ENCODE peak calls at places on chromosomes 3 and 15, in six cellular contexts. One of them, this sample, is unnamed. For H3K4me1, the result is how much of the 10 kb centered on the place peaks cover.

GRCh38 chr3:33167716-33168339 is 50.8 kb downstream of the SUSD5 start:
- DNase-seq in breast epithelium: no peak
- DNase-seq in psoas muscle: no peak
- DNase-seq in kidney: no peak
- DNase-seq in uterus: no peak
- DNase-seq in CD4-positive, CD25-positive, alpha-beta regulatory T cell: no peak
- DNase-seq in this sample: no peak

GRCh38 chr15:39242345-39242744 is 338.5 kb upstream of the THBS1 start:
- DNase-seq in breast epithelium: no peak
- DNase-seq in psoas muscle: no peak
- DNase-seq in kidney: no peak
- DNase-seq in uterus: no peak
- DNase-seq in CD4-positive, CD25-positive, alpha-beta regulatory T cell: no peak
- DNase-seq in this sample: no peak

GRCh38 chr3:34102290-34102689 is 303.9 kb downstream of the PDCD6IP start:
- DNase-seq in breast epithelium: no peak
- DNase-seq in psoas muscle: no peak
- DNase-seq in kidney: no peak
- DNase-seq in uterus: no peak
- DNase-seq in CD4-positive, CD25-positive, alpha-beta regulatory T cell: no peak
- DNase-seq in this sample: no peak

GRCh38 chr15:56978898-56979662 is 60.6 kb downstream of the TCF12 start:
- DNase-seq in breast epithelium: no peak
- DNase-seq in psoas muscle: no peak
- DNase-seq in kidney: no peak
- DNase-seq in uterus: no peak
- DNase-seq in CD4-positive, CD25-positive, alpha-beta regulatory T cell: no peak
- DNase-seq in this sample: peak

GRCh38 chr3:86814918-86815655 is 175.9 kb downstream of the VGLL3 start:
- DNase-seq in breast epithelium: no peak
- DNase-seq in psoas muscle: no peak
- DNase-seq in kidney: no peak
- DNase-seq in uterus: no peak
- DNase-seq in CD4-positive, CD25-positive, alpha-beta regulatory T cell: no peak
- DNase-seq in this sample: no peak

GRCh38 chr3:186362988-186363387 is 954 bp upstream of the DGKG start:
- DNase-seq in breast epithelium: no peak
- DNase-seq in psoas muscle: no peak
- DNase-seq in kidney: no peak
- DNase-seq in uterus: no peak
- DNase-seq in CD4-positive, CD25-positive, alpha-beta regulatory T cell: no peak
- DNase-seq in this sample: no peak

GRCh38 chr15:78570710-78571109 is 5.4 kb downstream of the CHRNA5 start:
- DNase-seq in breast epithelium: no peak
- DNase-seq in psoas muscle: no peak
- DNase-seq in kidney: no peak
- DNase-seq in uterus: no peak
- DNase-seq in CD4-positive, CD25-positive, alpha-beta regulatory T cell: no peak
- DNase-seq in this sample: no peak

GRCh38 chr15:51244366-51244977 is 93.9 kb downstream of the CYP19A1 start:
- DNase-seq in breast epithelium: no peak
- DNase-seq in psoas muscle: no peak
- DNase-seq in kidney: no peak
- DNase-seq in uterus: no peak
- DNase-seq in CD4-positive, CD25-positive, alpha-beta regulatory T cell: no peak
- DNase-seq in this sample: no peak

GRCh38 chr15:22786868-22787698 is 639 bp downstream of the NIPA1 start:
- DNase-seq in breast epithelium: no peak
- DNase-seq in psoas muscle: peak
- DNase-seq in kidney: peak
- DNase-seq in uterus: no peak
- DNase-seq in CD4-positive, CD25-positive, alpha-beta regulatory T cell: peak
- DNase-seq in this sample: peak

GRCh38 chr3:143220745-143221144 is 101.2 kb downstream of the CHST2 start:
- DNase-seq in breast epithelium: no peak
- DNase-seq in psoas muscle: no peak
- DNase-seq in kidney: no peak
- DNase-seq in uterus: no peak
- DNase-seq in CD4-positive, CD25-positive, alpha-beta regulatory T cell: no peak
- DNase-seq in this sample: no peak

GRCh38 chr3:143221446-143221845 is 101.9 kb downstream of the CHST2 start:
- DNase-seq in breast epithelium: no peak
- DNase-seq in psoas muscle: no peak
- DNase-seq in kidney: no peak
- DNase-seq in uterus: no peak
- DNase-seq in CD4-positive, CD25-positive, alpha-beta regulatory T cell: no peak
- DNase-seq in this sample: no peak

GRCh38 chr3:143217283-143217682 is 97.7 kb downstream of the CHST2 start:
- DNase-seq in breast epithelium: no peak
- DNase-seq in psoas muscle: no peak
- DNase-seq in kidney: no peak
- DNase-seq in uterus: no peak
- DNase-seq in CD4-positive, CD25-positive, alpha-beta regulatory T cell: no peak
- DNase-seq in this sample: no peak

GRCh38 chr3:143218176-143218575 is 98.6 kb downstream of the CHST2 start:
- DNase-seq in breast epithelium: no peak
- DNase-seq in psoas muscle: no peak
- DNase-seq in kidney: no peak
- DNase-seq in uterus: no peak
- DNase-seq in CD4-positive, CD25-positive, alpha-beta regulatory T cell: no peak
- DNase-seq in this sample: no peak

GRCh38 chr3:143216709-143217182 is 97.2 kb downstream of the CHST2 start:
- DNase-seq in breast epithelium: no peak
- DNase-seq in psoas muscle: no peak
- DNase-seq in kidney: no peak
- DNase-seq in uterus: no peak
- DNase-seq in CD4-positive, CD25-positive, alpha-beta regulatory T cell: peak
- DNase-seq in this sample: no peak
- H3K4me1 ChIP-seq in breast epithelium: under half
- H3K4me1 ChIP-seq in psoas muscle: under half
- H3K4me1 ChIP-seq in kidney: under half
- H3K4me1 ChIP-seq in uterus: under half
- H3K4me1 ChIP-seq in CD4-positive, CD25-positive, alpha-beta regulatory T cell: under half
- H3K4me1 ChIP-seq in this sample: under half

GRCh38 chr3:190320594-190321362 is 1.5 kb downstream of the CLDN1 start:
- DNase-seq in breast epithelium: no peak
- DNase-seq in psoas muscle: no peak
- DNase-seq in kidney: no peak
- DNase-seq in uterus: no peak
- DNase-seq in CD4-positive, CD25-positive, alpha-beta regulatory T cell: no peak
- DNase-seq in this sample: no peak
- H3K4me3 ChIP-seq in breast epithelium: no peak
- H3K4me3 ChIP-seq in psoas muscle: no peak
- H3K4me3 ChIP-seq in kidney: peak
- H3K4me3 ChIP-seq in uterus: peak
- H3K4me3 ChIP-seq in CD4-positive, CD25-positive, alpha-beta regulatory T cell: no peak
- H3K4me3 ChIP-seq in this sample: no peak

GRCh38 chr3:67683522-67683921 is 29.1 kb upstream of the SUCLG2 start:
- DNase-seq in breast epithelium: no peak
- DNase-seq in psoas muscle: no peak
- DNase-seq in kidney: no peak
- DNase-seq in uterus: no peak
- DNase-seq in CD4-positive, CD25-positive, alpha-beta regulatory T cell: peak
- DNase-seq in this sample: no peak
- H3K4me1 ChIP-seq in breast epithelium: under half
- H3K4me1 ChIP-seq in psoas muscle: under half
- H3K4me1 ChIP-seq in kidney: under half
- H3K4me1 ChIP-seq in uterus: under half
- H3K4me1 ChIP-seq in CD4-positive, CD25-positive, alpha-beta regulatory T cell: under half
- H3K4me1 ChIP-seq in this sample: under half

GRCh38 chr3:50848308-50848707 is 173.6 kb downstream of the DOCK3 start:
- DNase-seq in breast epithelium: no peak
- DNase-seq in psoas muscle: no peak
- DNase-seq in kidney: no peak
- DNase-seq in uterus: no peak
- DNase-seq in CD4-positive, CD25-positive, alpha-beta regulatory T cell: no peak
- DNase-seq in this sample: no peak
- H3K4me3 ChIP-seq in breast epithelium: no peak
- H3K4me3 ChIP-seq in psoas muscle: no peak
- H3K4me3 ChIP-seq in kidney: no peak
- H3K4me3 ChIP-seq in uterus: no peak
- H3K4me3 ChIP-seq in CD4-positive, CD25-positive, alpha-beta regulatory T cell: no peak
- H3K4me3 ChIP-seq in this sample: no peak

GRCh38 chr3:71142440-71143161 is 440.9 kb downstream of the FOXP1 start:
- DNase-seq in breast epithelium: no peak
- DNase-seq in psoas muscle: no peak
- DNase-seq in kidney: no peak
- DNase-seq in uterus: no peak
- DNase-seq in CD4-positive, CD25-positive, alpha-beta regulatory T cell: peak
- DNase-seq in this sample: peak

GRCh38 chr3:71143493-71143892 is 440.0 kb downstream of the FOXP1 start:
- DNase-seq in breast epithelium: no peak
- DNase-seq in psoas muscle: no peak
- DNase-seq in kidney: no peak
- DNase-seq in uterus: no peak
- DNase-seq in CD4-positive, CD25-positive, alpha-beta regulatory T cell: no peak
- DNase-seq in this sample: no peak

GRCh38 chr3:71139501-71139900 is 444.0 kb downstream of the FOXP1 start:
- DNase-seq in breast epithelium: no peak
- DNase-seq in psoas muscle: no peak
- DNase-seq in kidney: no peak
- DNase-seq in uterus: no peak
- DNase-seq in CD4-positive, CD25-positive, alpha-beta regulatory T cell: no peak
- DNase-seq in this sample: no peak

GRCh38 chr3:71138410-71138809 is 445.1 kb downstream of the FOXP1 start:
- DNase-seq in breast epithelium: no peak
- DNase-seq in psoas muscle: no peak
- DNase-seq in kidney: no peak
- DNase-seq in uterus: no peak
- DNase-seq in CD4-positive, CD25-positive, alpha-beta regulatory T cell: no peak
- DNase-seq in this sample: no peak

GRCh38 chr3:71140477-71140876 is 443.1 kb downstream of the FOXP1 start:
- DNase-seq in breast epithelium: no peak
- DNase-seq in psoas muscle: no peak
- DNase-seq in kidney: no peak
- DNase-seq in uterus: no peak
- DNase-seq in CD4-positive, CD25-positive, alpha-beta regulatory T cell: no peak
- DNase-seq in this sample: no peak
- H3K4me1 ChIP-seq in breast epithelium: under half
- H3K4me1 ChIP-seq in psoas muscle: under half
- H3K4me1 ChIP-seq in kidney: under half
- H3K4me1 ChIP-seq in uterus: under half
- H3K4me1 ChIP-seq in CD4-positive, CD25-positive, alpha-beta regulatory T cell: under half
- H3K4me1 ChIP-seq in this sample: under half

DNA sequence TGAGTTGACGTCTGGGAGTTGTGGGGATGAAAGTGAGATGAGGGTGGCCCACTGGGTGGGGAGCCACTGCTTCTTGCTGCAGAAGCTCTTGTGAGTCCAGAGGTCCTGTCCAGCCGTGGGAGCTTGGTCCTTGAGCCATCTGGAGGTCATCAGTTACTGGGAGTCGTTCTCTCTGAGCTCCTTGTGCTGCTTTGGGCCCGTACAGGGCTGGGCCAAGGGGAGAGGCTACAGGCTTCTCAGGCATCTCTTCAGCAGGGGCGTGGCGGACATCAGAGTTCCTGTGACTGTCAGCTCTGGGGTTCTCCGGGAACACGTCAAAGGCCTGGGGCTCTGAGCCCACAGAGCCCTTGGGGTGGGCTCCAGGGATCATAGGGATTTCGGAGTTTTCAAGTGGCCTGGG is 2.6 kb downstream of the PRRT3 start:
- DNase-seq in breast epithelium: no peak
- DNase-seq in psoas muscle: no peak
- DNase-seq in kidney: no peak
- DNase-seq in uterus: no peak
- DNase-seq in CD4-positive, CD25-positive, alpha-beta regulatory T cell: no peak
- DNase-seq in this sample: no peak
- H3K4me3 ChIP-seq in breast epithelium: no peak
- H3K4me3 ChIP-seq in psoas muscle: no peak
- H3K4me3 ChIP-seq in kidney: no peak
- H3K4me3 ChIP-seq in uterus: no peak
- H3K4me3 ChIP-seq in CD4-positive, CD25-positive, alpha-beta regulatory T cell: no peak
- H3K4me3 ChIP-seq in this sample: no peak

DNA sequence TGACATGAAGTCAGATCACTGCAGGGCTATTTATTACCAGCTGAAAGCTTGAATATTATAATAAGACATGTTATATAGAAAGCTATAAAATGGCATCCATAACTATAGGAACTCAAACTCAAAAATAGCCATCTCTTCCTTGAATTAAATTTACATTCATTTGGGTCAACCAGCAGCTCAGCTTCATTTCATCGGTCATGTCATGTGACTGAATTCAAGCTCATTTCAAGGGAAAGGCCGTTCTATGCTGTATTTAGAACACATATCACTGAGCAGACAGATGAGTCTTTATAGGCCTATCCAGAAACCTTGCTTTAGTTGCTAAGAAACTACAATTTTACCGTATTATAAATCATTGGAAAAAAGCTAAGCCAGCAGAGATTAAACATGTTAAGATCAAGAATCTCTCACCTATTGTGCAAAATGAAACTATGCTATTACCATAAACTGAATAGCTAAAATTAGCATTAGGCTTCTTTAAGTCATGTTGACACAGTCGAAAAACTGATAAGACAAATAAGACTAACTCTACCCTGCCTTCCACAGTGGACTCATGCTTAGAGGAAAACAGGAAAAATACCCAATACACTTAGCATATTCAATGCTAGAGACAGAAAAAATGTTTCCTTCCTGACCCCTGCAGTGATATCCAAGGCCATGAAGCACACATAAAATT is 2.3 kb downstream of the NPTN start:
- DNase-seq in breast epithelium: no peak
- DNase-seq in psoas muscle: no peak
- DNase-seq in kidney: no peak
- DNase-seq in uterus: no peak
- DNase-seq in CD4-positive, CD25-positive, alpha-beta regulatory T cell: no peak
- DNase-seq in this sample: no peak
- H3K4me1 ChIP-seq in breast epithelium: under half
- H3K4me1 ChIP-seq in psoas muscle: half or more
- H3K4me1 ChIP-seq in kidney: under half
- H3K4me1 ChIP-seq in uterus: under half
- H3K4me1 ChIP-seq in CD4-positive, CD25-positive, alpha-beta regulatory T cell: under half
- H3K4me1 ChIP-seq in this sample: under half

DNA sequence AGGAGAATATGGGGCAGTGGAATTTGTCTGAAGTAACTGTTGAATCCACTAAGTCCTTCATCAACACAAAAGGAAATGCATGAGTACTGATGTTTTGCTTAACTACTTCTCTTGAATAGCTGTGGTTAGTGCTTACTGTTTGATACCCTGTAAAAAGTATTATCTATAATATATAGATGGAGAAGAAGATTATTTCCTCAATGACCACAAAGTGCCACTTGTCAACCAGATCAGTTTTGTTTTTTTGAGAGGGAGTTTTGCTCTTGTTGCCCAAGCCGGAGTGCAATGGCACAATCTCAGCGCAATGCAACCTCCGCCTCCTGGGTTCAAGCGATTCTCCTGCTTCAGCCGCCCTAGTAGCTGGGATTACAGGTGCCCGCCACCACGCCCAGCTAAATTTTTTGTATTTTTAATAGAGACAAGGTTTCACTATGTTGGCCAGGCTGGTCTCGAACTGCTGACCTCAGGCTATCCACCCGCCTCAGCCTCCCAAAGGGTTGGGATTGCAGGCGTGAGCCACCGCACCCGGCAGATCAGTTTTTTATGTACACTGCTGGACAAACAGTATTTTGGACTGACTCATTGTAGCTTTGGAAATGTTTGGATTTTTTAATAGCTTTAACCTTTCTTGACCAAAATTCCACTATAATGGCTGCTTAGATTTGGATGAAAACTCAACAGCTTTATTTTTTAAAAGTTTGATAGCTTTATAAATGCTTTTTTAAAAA is 1.5 kb upstream of the RPLP1 start:
- DNase-seq in breast epithelium: no peak
- DNase-seq in psoas muscle: no peak
- DNase-seq in kidney: no peak
- DNase-seq in uterus: no peak
- DNase-seq in CD4-positive, CD25-positive, alpha-beta regulatory T cell: no peak
- DNase-seq in this sample: no peak
- H3K4me3 ChIP-seq in breast epithelium: no peak
- H3K4me3 ChIP-seq in psoas muscle: no peak
- H3K4me3 ChIP-seq in kidney: no peak
- H3K4me3 ChIP-seq in uterus: peak
- H3K4me3 ChIP-seq in CD4-positive, CD25-positive, alpha-beta regulatory T cell: peak
- H3K4me3 ChIP-seq in this sample: no peak